ENCODE peak calls at places on chromosomes 5 and 9, in four cellular contexts. I is IMR-90, T is heart right ventricle, L is GM12865. H is an unnamed sample.

GRCh38 chr5:1208743-1209551 is 7.6 kb downstream of the SLC6A19 start:
- DNase-seq in I (no peak), T (no peak), L (no peak), H (peak)

GRCh38 chr5:173671121-173671949 is 54.9 kb upstream of the BOD1 start:
- DNase-seq in I (no peak), T (peak), L (no peak), H (peak)

GRCh38 chr5:103021310-103021709 is 98.6 kb downstream of the GIN1 start:
- DNase-seq in I (peak), T (no peak), L (peak), H (no peak)

GRCh38 chr9:127955294-127956015 is 17.8 kb upstream of the DPM2 start:
- DNase-seq in I (peak), T (peak), L (peak), H (peak)

GRCh38 chr5:80712914-80713313 is 58.1 kb upstream of the DHFR start:
- DNase-seq in I (no peak), T (no peak), L (no peak), H (no peak)

GRCh38 chr5:138763037-138763778 is 10.0 kb downstream of the CTNNA1 start:
- DNase-seq in I (no peak), T (no peak), L (no peak), H (no peak)

GRCh38 chr9:84570482-84571154 is 98.9 kb upstream of the NTRK2 start:
- DNase-seq in I (no peak), T (no peak), L (no peak), H (no peak)

GRCh38 chr9:121277518-121278275 is 9.7 kb downstream of the GSN start:
- DNase-seq in I (peak), T (no peak), L (no peak), H (no peak)